ENCODE peak calls at places on chromosomes 4 and X, in eight cellular contexts. V is fibroblast of the aortic adventitia; M is epithelial cell of esophagus; O is heart left ventricle; W is aorta; Q is effector memory CD4-positive, alpha-beta T cell; D is body of pancreas; A is heart right ventricle. X is an unnamed sample.

GRCh38 chrX:46978341-46979291 is 66.4 kb downstream of the JADE3 start:
- DNase-seq in V (peak), M (peak), O (peak), W (peak), Q (peak), D (peak), A (peak), X (peak)

GRCh38 chrX:119687661-119688413 is 5.1 kb downstream of the SEPTIN6 start:
- DNase-seq in V (no peak), M (no peak), O (no peak), W (no peak), Q (no peak), D (no peak), A (no peak), X (no peak)

GRCh38 chr4:147793973-147794690 is 62.2 kb downstream of the ARHGAP10 start:
- DNase-seq in V (no peak), M (peak), O (no peak), W (no peak), Q (no peak), D (no peak), A (no peak), X (no peak)

GRCh38 chr4:15402974-15403373 is 24.9 kb upstream of the C1QTNF7 start:
- DNase-seq in V (no peak), M (no peak), O (peak), W (peak), Q (no peak), D (no peak), A (no peak), X (no peak)

GRCh38 chrX:119015407-119016242 is 41.2 kb downstream of the LONRF3 start:
- DNase-seq in V (peak), M (peak), O (peak), W (peak), Q (no peak), D (peak), A (peak), X (peak)

GRCh38 chr4:112167790-112168189 is 22.5 kb downstream of the FAM241A start:
- DNase-seq in V (no peak), M (peak), O (no peak), W (no peak), Q (peak), D (no peak), A (no peak), X (no peak)

GRCh38 chrX:76183289-76184057 is 10.6 kb downstream of the PBDC1 start:
- DNase-seq in V (peak), M (peak), O (no peak), W (no peak), Q (no peak), D (no peak), A (no peak), X (no peak)

GRCh38 chr4:19309365-19309764 is 942.3 kb upstream of the SLIT2 start:
- DNase-seq in V (peak), M (peak), O (no peak), W (no peak), Q (no peak), D (no peak), A (no peak), X (no peak)

GRCh38 chrX:47129879-47130358 is 14.6 kb downstream of the NDUFB11 start:
- DNase-seq in V (no peak), M (no peak), O (no peak), W (no peak), Q (no peak), D (no peak), A (no peak), X (no peak)

GRCh38 chr4:84852081-84852480 is 114.4 kb downstream of the WDFY3 start:
- DNase-seq in V (peak), M (no peak), O (no peak), W (no peak), Q (no peak), D (no peak), A (no peak), X (no peak)

GRCh38 chr4:40247350-40247749 is 50.5 kb downstream of the RHOH start:
- DNase-seq in V (no peak), M (no peak), O (no peak), W (no peak), Q (peak), D (no peak), A (no peak), X (no peak)

GRCh38 chr4:52939325-52939724 is 77.2 kb downstream of the RASL11B start:
- DNase-seq in V (no peak), M (no peak), O (no peak), W (no peak), Q (no peak), D (no peak), A (no peak), X (no peak)

GRCh38 chrX:55640854-55641253 is 17.7 kb downstream of the FOXR2 start:
- DNase-seq in V (no peak), M (peak), O (no peak), W (no peak), Q (no peak), D (peak), A (no peak), X (no peak)

GRCh38 chr4:144615182-144615581 is 30.8 kb upstream of the HHIP start:
- DNase-seq in V (peak), M (peak), O (no peak), W (no peak), Q (no peak), D (no peak), A (no peak), X (no peak)

GRCh38 chr4:6908397-6909112 is 1.1 kb upstream of the TBC1D14 start:
- DNase-seq in V (peak), M (no peak), O (no peak), W (peak), Q (no peak), D (no peak), A (no peak), X (no peak)

GRCh38 chr4:184267673-184268573 is 50.2 kb upstream of the ENPP6 start:
- DNase-seq in V (peak), M (peak), O (peak), W (peak), Q (peak), D (no peak), A (no peak), X (peak)

GRCh38 chr4:184267206-184267608 is 49.5 kb upstream of the ENPP6 start:
- DNase-seq in V (no peak), M (no peak), O (no peak), W (no peak), Q (no peak), D (no peak), A (no peak), X (no peak)

GRCh38 chr4:184263461-184263860 is 45.8 kb upstream of the ENPP6 start:
- DNase-seq in V (no peak), M (no peak), O (no peak), W (no peak), Q (no peak), D (no peak), A (no peak), X (no peak)

GRCh38 chr4:184263910-184264732 is 46.4 kb upstream of the ENPP6 start:
- DNase-seq in V (peak), M (peak), O (peak), W (peak), Q (peak), D (peak), A (peak), X (peak)

DNA sequence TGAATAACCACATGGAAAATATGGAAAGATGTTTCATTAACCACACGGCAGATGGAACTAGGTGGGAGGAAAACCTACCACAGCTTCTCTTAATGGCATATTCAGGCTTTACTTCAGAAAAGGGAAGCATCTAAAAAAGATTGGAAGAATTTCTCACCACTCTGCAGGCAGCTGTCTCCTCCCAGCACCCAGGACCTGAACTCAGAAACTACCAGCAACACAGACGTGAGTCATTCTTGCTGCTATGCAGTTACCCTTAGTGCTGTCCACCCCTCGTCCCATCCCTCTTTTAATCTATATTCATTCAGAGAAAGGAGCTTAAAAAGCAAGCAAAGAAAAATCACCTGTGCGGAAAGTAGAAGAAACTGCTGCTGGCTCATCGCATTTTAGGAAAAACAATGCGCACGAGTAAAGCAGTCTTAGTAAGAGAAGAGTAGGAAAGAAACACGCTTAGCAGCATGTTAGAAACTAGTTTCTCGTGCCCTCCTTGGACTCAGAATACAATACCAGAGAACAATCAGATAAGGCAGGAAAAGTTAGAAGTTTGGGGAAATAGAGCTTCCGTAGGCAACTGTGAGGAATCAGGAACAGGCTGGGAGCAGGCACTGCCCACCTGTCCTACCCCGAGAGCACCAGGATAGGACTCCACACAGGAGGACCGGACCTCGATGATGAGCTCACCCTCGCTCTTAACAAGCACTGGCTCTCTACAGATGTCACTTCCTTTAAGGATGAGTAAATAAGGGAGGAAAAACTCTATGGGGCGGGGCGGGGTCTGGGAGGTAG is 48.1 kb upstream of the ENPP6 start:
- DNase-seq in V (peak), M (peak), O (no peak), W (no peak), Q (no peak), D (no peak), A (no peak), X (peak)
- H3K4me3 ChIP-seq in V (no peak), M (no peak), O (peak), W (no peak), Q (no peak), D (no peak), A (peak), X (peak)

GRCh38 chrX:10062352-10062751 is 94.4 kb upstream of the CLCN4 start:
- DNase-seq in V (no peak), M (peak), O (no peak), W (no peak), Q (no peak), D (no peak), A (no peak), X (peak)
- H3K4me3 ChIP-seq in V (no peak), M (peak), O (no peak), W (no peak), Q (no peak), D (no peak), A (no peak), X (peak)

DNA sequence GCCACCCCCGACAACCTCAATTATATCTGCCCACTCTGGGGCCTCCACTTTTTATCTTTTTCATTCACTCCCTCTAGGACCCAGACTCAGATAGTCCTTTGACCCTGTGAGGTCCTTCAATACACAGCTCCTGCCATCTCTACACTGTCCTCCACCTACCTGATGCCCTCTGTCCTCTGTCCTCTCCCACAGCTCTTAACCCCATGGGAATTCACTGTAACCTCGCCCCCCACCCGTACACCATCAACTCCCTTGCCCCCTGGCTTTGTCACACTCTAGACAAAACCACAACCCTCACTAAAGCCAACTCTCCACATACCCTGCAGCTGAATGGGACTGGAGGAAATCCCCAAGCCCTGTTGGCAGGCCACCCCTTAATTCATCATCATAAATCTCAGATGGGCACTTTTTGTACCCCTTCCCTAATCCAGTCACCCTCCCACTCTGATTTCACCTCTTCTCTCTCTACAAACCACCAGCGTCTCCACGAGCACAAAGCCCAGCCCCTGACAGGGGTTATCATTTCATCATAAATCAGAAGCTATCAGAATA is 52.3 kb upstream of the ENPP6 start:
- DNase-seq in V (no peak), M (no peak), O (no peak), W (no peak), Q (no peak), D (no peak), A (no peak), X (no peak)
- H3K4me3 ChIP-seq in V (no peak), M (no peak), O (no peak), W (no peak), Q (no peak), D (no peak), A (no peak), X (no peak)

DNA sequence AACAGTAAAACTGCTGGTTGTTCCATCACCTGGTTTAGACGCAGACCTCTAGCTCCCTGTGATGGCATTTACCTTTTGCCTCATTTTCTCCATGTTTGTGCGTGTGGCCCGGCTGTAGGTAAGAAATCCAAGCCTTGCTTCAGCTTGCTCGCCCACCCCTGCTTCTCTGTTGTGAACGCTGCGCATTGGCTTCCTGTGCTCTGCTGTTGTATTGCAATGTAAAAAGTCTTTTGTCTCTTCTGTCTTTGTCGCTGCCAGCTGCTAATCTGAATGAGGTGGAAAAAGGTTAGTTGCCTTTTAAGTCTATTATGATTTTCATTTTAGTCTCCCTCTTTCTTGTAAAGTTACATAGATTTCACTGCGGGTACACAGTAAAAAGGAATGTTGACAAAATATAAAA is 127.3 kb upstream of the PACRGL start:
- DNase-seq in V (no peak), M (no peak), O (no peak), W (no peak), Q (no peak), D (no peak), A (no peak), X (no peak)
- H3K4me3 ChIP-seq in V (no peak), M (no peak), O (no peak), W (no peak), Q (no peak), D (no peak), A (no peak), X (no peak)

GRCh38 chr4:3529363-3529762 is 2.9 kb downstream of the LRPAP1 start:
- DNase-seq in V (no peak), M (no peak), O (peak), W (peak), Q (no peak), D (no peak), A (no peak), X (no peak)

GRCh38 chr4:3526456-3526855 is 5.8 kb downstream of the LRPAP1 start:
- DNase-seq in V (no peak), M (no peak), O (no peak), W (peak), Q (no peak), D (no peak), A (no peak), X (no peak)

GRCh38 chr4:3525532-3526430 is 6.4 kb downstream of the LRPAP1 start:
- DNase-seq in V (no peak), M (no peak), O (no peak), W (peak), Q (no peak), D (no peak), A (no peak), X (no peak)

GRCh38 chr4:3527914-3528876 is 4.0 kb downstream of the LRPAP1 start:
- DNase-seq in V (no peak), M (no peak), O (no peak), W (peak), Q (no peak), D (no peak), A (no peak), X (no peak)

DNA sequence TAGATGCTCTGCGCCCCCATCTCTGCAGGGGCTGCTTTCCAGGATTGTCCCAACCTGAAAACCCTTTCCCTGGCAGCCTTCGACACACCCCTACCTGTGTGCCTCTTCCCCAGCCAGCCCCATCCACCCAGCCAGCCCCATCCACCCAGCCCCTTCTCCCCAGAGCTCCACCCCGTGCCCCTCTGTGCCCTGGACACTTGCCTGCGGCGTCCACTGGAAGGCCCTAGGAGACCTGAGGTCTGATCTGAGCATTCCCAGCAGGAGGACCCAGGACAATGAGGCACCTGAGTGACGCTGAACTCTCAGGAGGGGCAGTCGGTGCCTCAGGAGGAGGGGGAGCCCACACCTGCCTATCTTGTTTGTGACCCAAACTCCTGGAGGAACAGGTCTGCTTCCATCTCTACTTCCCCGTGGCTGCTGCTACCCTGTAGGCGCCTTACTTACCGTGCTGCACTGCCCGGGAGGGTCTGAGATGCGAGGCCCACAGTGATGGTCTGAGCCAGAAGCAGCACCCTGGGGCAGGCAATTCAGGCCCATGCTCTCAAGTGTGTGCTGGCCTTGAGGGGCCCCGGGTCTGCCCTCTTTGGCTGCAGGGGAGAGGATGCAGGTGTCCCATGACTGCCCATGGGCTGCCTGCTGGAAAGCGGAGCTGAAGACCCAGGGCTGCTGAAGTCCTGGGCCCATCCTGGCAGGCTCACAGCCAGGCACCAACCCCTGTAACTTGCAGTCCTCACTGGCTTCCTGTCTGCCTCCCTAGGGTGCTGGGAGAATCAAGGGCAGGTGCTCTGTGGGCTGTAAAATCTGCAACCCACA is 4.9 kb downstream of the LRPAP1 start:
- DNase-seq in V (no peak), M (no peak), O (no peak), W (peak), Q (no peak), D (no peak), A (no peak), X (no peak)
- H3K4me3 ChIP-seq in V (no peak), M (no peak), O (no peak), W (no peak), Q (no peak), D (no peak), A (no peak), X (no peak)

DNA sequence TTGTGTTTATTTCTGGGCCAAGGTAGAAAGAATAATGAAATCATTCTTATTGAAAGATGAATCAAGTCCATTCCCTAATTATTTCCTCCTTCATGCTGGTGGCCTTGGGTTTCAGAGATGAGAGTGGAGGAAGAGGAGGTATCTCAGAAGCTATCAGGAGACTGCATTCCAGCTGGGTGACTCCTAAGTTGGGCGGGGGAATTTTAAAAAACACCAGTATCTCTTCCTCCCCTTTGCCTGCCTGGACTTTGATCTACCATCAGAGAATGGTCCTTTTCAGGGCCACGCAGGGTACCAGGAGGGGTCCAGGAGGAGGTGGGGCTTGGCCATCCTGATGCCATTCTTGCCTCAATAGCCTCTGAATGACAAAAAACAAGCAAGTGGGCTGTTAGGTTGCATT is 104.4 kb downstream of the ASMT start:
- DNase-seq in V (no peak), M (no peak), O (no peak), W (no peak), Q (no peak), D (no peak), A (no peak), X (no peak)
- H3K4me3 ChIP-seq in V (no peak), M (no peak), O (no peak), W (no peak), Q (no peak), D (no peak), A (no peak), X (no peak)

GRCh38 chrX:105823092-105823454 is 734 bp downstream of the NRK start:
- DNase-seq in V (no peak), M (no peak), O (no peak), W (peak), Q (no peak), D (no peak), A (no peak), X (no peak)
- H3K4me3 ChIP-seq in V (no peak), M (no peak), O (peak), W (peak), Q (no peak), D (no peak), A (peak), X (no peak)

X was measured in PC-9.